ENCODE peak calls at places on chromosomes 16 and 17, in seven cellular contexts. C is fibroblast of villous mesenchyme, N is Peyer's patch, G is kidney epithelial cell, T is bronchial epithelial cell, I is thoracic aorta, Y is neural progenitor cell. Q is an unnamed sample.

GRCh38 chr17:32461853-32462617 is 17.7 kb downstream of the PSMD11 start:
- DNase-seq in G (no peak), Y (peak), T (peak), I (no peak), N (peak), C (peak), Q (peak)

GRCh38 chr16:20704281-20704680 is 6.8 kb upstream of the ACSM1 start:
- DNase-seq in I (no peak), T (no peak), Y (no peak), N (no peak), C (peak), G (no peak), Q (no peak)

GRCh38 chr17:80264048-80264792 is 3.6 kb downstream of the RNF213 start:
- DNase-seq in G (no peak), T (no peak), I (no peak), N (peak), C (no peak), Y (no peak), Q (no peak)

GRCh38 chr16:57807252-57807967 is 5.1 kb upstream of the KIFC3 start:
- DNase-seq in N (no peak), G (no peak), I (no peak), C (no peak), T (no peak), Y (no peak), Q (no peak)

GRCh38 chr17:7312432-7313027 is 2.6 kb downstream of the GPS2 start:
- DNase-seq in N (no peak), Y (no peak), C (no peak), I (no peak), T (no peak), G (no peak), Q (no peak)

GRCh38 chr17:39196820-39197331 is 593 bp downstream of the CACNB1 start:
- DNase-seq in C (no peak), N (peak), I (no peak), T (no peak), G (no peak), Y (peak), Q (no peak)

GRCh38 chr16:88342491-88342890 is 40.3 kb upstream of the ZNF469 start:
- DNase-seq in T (no peak), I (no peak), C (no peak), G (no peak), Y (no peak), N (no peak), Q (no peak)

GRCh38 chr17:77115510-77115909 is 25.3 kb upstream of the SEC14L1 start:
- DNase-seq in T (no peak), I (no peak), C (peak), N (no peak), Y (no peak), G (no peak), Q (peak)

GRCh38 chr16:19583665-19584300 is 28.3 kb downstream of the VPS35L start:
- DNase-seq in C (peak), G (no peak), T (peak), Y (peak), I (no peak), N (peak), Q (peak)

GRCh38 chr17:55842405-55843158 is 91.7 kb downstream of the PCTP start:
- DNase-seq in I (no peak), Y (no peak), T (no peak), G (no peak), C (no peak), N (no peak), Q (no peak)

GRCh38 chr16:89712476-89712805 is 8.3 kb downstream of the VPS9D1 start:
- DNase-seq in G (no peak), T (no peak), Y (peak), N (no peak), I (no peak), C (peak), Q (peak)

GRCh38 chr16:67857547-67858233 is 10.2 kb upstream of the CENPT start:
- DNase-seq in T (peak), C (peak), Y (no peak), N (peak), I (peak), G (peak), Q (peak)

GRCh38 chr16:78150233-78150632 is 50.8 kb downstream of the WWOX start:
- DNase-seq in G (no peak), C (no peak), T (no peak), Y (no peak), N (no peak), I (no peak), Q (no peak)

GRCh38 chr17:1021147-1021546 is 24.2 kb downstream of the TIMM22 start:
- DNase-seq in Y (no peak), N (no peak), I (no peak), C (no peak), T (no peak), G (no peak), Q (no peak)

GRCh38 chr16:81705261-81705660 is 73.8 kb upstream of the PLCG2 start:
- DNase-seq in C (no peak), N (no peak), Y (no peak), G (no peak), T (no peak), I (no peak), Q (no peak)

GRCh38 chr16:6048017-6048416 is 950.4 kb upstream of the EEF2KMT start:
- DNase-seq in I (no peak), N (no peak), T (no peak), G (no peak), Y (no peak), C (no peak), Q (no peak)

GRCh38 chr17:7930841-7931631 is 710 bp downstream of the TRAPPC1 start:
- DNase-seq in C (no peak), N (peak), T (no peak), I (no peak), Y (no peak), G (no peak), Q (no peak)

GRCh38 chr17:42387663-42388380 is 420 bp downstream of the STAT3 start:
- DNase-seq in N (peak), Y (peak), C (no peak), I (no peak), T (peak), G (no peak), Q (peak)

GRCh38 chr16:55515110-55515509 is 6.2 kb downstream of the LPCAT2 start:
- DNase-seq in T (peak), N (no peak), C (no peak), G (no peak), Y (no peak), I (no peak), Q (peak)

GRCh38 chr16:15879255-15879804 is 9.1 kb downstream of the CEP20 start:
- DNase-seq in N (no peak), I (no peak), C (peak), G (peak), Y (no peak), T (peak), Q (peak)

GRCh38 chr17:22286337-22287041 is 594.2 kb downstream of the KCNJ18 start:
- DNase-seq in N (no peak), Y (no peak), C (no peak), T (no peak), I (no peak), G (no peak), Q (no peak)

GRCh38 chr16:51113254-51114125 is 37.6 kb downstream of the SALL1 start:
- DNase-seq in N (no peak), I (no peak), T (no peak), G (no peak), Y (peak), C (no peak), Q (no peak)
- H3K4me3 ChIP-seq in N (no peak), I (no peak), T (no peak), G (no peak), Y (peak), C (no peak), Q (no peak)

DNA sequence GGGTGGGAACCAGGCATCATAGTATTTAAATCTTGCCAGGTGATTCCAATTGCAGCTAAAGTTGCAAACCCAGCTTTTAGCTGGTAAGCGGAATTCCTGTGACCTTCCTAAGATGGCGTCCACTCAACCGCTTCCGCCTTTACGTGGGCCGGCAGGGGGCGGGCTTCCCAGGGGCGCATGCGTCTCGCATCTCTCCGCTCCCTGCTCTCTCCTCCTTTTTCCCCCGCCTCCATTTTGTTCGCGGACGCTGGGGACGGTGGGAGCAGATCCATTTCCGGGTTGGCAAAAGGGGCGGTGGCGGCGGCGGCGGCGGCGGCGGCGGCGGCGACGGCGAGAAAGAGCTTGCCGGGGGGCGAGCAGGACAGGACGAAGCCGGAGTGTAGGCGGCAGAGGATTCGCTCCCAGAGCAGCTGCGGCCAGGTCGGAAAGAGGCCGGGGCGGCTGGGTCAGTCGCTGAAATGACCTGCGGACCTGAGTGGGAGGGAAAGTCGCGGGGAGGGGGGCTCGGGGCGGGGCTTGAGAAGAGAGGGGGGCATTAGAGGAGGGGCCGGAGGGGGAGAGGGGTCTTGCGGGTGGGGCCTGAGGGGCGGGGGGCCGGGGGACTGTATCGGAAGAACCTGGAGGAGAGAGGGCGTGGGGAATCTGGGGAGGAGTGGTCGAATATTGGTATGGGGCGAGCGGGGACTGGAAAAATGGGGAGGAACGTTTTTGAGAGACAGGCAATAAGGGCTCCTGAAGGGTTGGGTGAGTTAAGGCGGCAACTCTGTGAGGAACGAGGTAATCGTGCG is at the start of gene WIPF2:
- DNase-seq in I (peak), N (peak), T (peak), C (peak), G (peak), Y (peak), Q (peak)
- TF ChIP-seq CTCF in I (peak), N (peak), T (peak), C (peak), G (peak), Y (peak), Q (peak)

GRCh38 chr17:58400826-58401225 is 16.5 kb downstream of the RNF43 start:
- DNase-seq in G (no peak), I (no peak), N (no peak), Y (no peak), C (no peak), T (no peak), Q (no peak)

GRCh38 chr17:58399974-58400373 is 17.4 kb downstream of the RNF43 start:
- DNase-seq in I (no peak), N (no peak), T (peak), G (no peak), C (no peak), Y (no peak), Q (no peak)

GRCh38 chr17:58402047-58402446 is 15.3 kb downstream of the RNF43 start:
- DNase-seq in N (no peak), G (no peak), C (no peak), Y (no peak), T (no peak), I (no peak), Q (peak)

GRCh38 chr17:58402679-58403078 is 14.7 kb downstream of the RNF43 start:
- DNase-seq in T (peak), G (no peak), N (no peak), Y (peak), I (no peak), C (no peak), Q (peak)

GRCh38 chr17:58401287-58401686 is 16.0 kb downstream of the RNF43 start:
- DNase-seq in Y (no peak), T (no peak), N (no peak), C (no peak), I (no peak), G (no peak), Q (no peak)
- H3K4me3 ChIP-seq in Y (no peak), T (no peak), N (no peak), C (no peak), I (no peak), G (no peak), Q (no peak)

GRCh38 chr17:46147167-46147749 is 46.0 kb downstream of the KANSL1 start:
- DNase-seq in Y (no peak), C (no peak), I (no peak), G (no peak), N (no peak), T (no peak), Q (no peak)
- TF ChIP-seq CTCF in Y (no peak), C (no peak), I (no peak), G (no peak), N (no peak), T (no peak), Q (no peak)

DNA sequence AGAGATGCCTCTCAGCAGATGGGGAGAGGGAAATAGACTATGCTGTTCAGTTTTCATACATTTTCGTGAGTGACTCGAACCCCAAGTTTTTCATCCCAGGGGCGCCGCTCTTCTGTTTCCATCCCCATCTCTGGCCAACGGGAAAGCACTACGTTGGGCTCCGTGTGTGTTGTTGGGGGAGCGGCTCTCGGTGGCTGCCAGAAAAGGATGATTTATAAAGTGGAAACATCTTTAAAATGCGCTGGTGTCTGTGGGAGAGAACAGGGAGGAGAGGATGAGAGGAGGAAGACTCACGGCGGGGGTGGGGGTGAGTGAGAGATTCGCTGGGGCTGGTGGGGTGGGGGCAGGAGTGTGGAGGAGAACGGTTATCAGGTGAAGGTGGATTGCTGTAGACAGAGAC is 5.8 kb downstream of the TBX4 start:
- DNase-seq in Y (no peak), C (no peak), G (no peak), I (no peak), N (no peak), T (no peak), Q (no peak)
- H3K4me3 ChIP-seq in Y (peak), C (no peak), G (no peak), I (peak), N (peak), T (no peak), Q (no peak)

GRCh38 chr16:53882310-53882709 is 178.4 kb downstream of the FTO start:
- DNase-seq in G (no peak), N (no peak), I (no peak), T (no peak), C (no peak), Y (no peak), Q (no peak)
- TF ChIP-seq CTCF in G (no peak), N (no peak), I (no peak), T (peak), C (no peak), Y (no peak), Q (peak)

GRCh38 chr17:65218261-65218660 is 81.1 kb downstream of the RGS9 start:
- DNase-seq in T (no peak), N (no peak), I (no peak), Y (no peak), C (peak), G (no peak), Q (no peak)
- H3K4me3 ChIP-seq in T (no peak), N (no peak), I (no peak), Y (no peak), C (no peak), G (no peak), Q (no peak)

DNA sequence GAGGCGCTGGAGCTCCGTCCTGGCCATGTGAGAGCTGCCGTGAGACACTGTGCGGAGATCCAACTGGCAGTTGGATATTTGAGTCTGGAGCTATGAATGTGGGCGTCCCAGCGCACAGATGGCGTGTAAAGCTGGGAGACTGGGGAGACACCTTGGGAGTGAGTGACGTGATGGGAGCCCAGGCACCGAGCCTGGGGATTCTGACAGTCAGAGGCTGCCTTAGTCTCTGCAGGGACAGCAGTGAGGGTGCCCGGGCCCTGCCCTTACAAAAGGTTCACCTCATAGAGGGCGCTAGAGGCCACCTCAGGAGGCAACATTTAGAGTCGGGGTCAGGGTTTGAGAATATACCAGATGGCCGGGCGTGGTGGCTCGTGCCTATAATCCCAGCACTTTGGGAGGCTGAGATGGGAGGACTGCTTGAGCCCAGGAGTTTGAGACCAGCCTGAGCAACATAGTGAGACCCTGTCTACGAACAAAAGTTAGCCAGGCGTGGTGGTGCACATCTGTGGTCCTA is 194.1 kb upstream of the GSE1 start:
- DNase-seq in C (no peak), T (no peak), G (no peak), Y (peak), N (no peak), I (no peak), Q (no peak)
- TF ChIP-seq CTCF in C (no peak), T (no peak), G (no peak), Y (peak), N (no peak), I (no peak), Q (no peak)

Q was measured in cardiac fibroblast.